ENCODE peak calls at places on chromosomes 16 and 17, in four cellular contexts. One of them, this sample, is unnamed.

GRCh38 chr17:16988749-16989229 is 16.9 kb upstream of the TNFRSF13B start:
- DNase-seq in H9: no peak
- DNase-seq in H1: no peak
- DNase-seq in mesendoderm: no peak
- DNase-seq in this sample: no peak

GRCh38 chr17:12358477-12358876 is 307.2 kb upstream of the MYOCD start:
- DNase-seq in mesendoderm: no peak
- DNase-seq in H9: no peak
- DNase-seq in H1: no peak
- DNase-seq in this sample: peak

GRCh38 chr16:80346160-80346632 is 194.6 kb upstream of the DYNLRB2 start:
- DNase-seq in mesendoderm: no peak
- DNase-seq in H9: no peak
- DNase-seq in H1: no peak
- DNase-seq in this sample: no peak

GRCh38 chr17:66918896-66919295 is 45.6 kb upstream of the CACNG4 start:
- DNase-seq in H1: no peak
- DNase-seq in H9: no peak
- DNase-seq in mesendoderm: no peak
- DNase-seq in this sample: no peak

GRCh38 chr16:4521971-4522623 is 16.5 kb downstream of the CDIP1 start:
- DNase-seq in H9: peak
- DNase-seq in H1: peak
- DNase-seq in mesendoderm: no peak
- DNase-seq in this sample: no peak

GRCh38 chr16:76583466-76583865 is 306.3 kb downstream of the CNTNAP4 start:
- DNase-seq in mesendoderm: no peak
- DNase-seq in H1: no peak
- DNase-seq in H9: no peak
- DNase-seq in this sample: no peak

GRCh38 chr17:354651-355556 is 2.3 kb upstream of the RPH3AL start:
- DNase-seq in H1: no peak
- DNase-seq in H9: peak
- DNase-seq in mesendoderm: no peak
- DNase-seq in this sample: no peak

GRCh38 chr17:83100220-83100852 is 20.9 kb downstream of the METRNL start:
- DNase-seq in mesendoderm: no peak
- DNase-seq in H9: no peak
- DNase-seq in H1: no peak
- DNase-seq in this sample: no peak

GRCh38 chr17:67633751-67634191 is 84.0 kb upstream of the NOL11 start:
- DNase-seq in mesendoderm: no peak
- DNase-seq in H9: no peak
- DNase-seq in H1: no peak
- DNase-seq in this sample: peak

GRCh38 chr17:55571095-55571494 is 59.8 kb upstream of the SMIM36 start:
- DNase-seq in H9: no peak
- DNase-seq in H1: no peak
- DNase-seq in mesendoderm: no peak
- DNase-seq in this sample: peak

GRCh38 chr17:59257101-59257500 is 36.8 kb downstream of the GDPD1 start:
- DNase-seq in H9: no peak
- DNase-seq in mesendoderm: peak
- DNase-seq in H1: no peak
- DNase-seq in this sample: no peak

GRCh38 chr17:33647976-33648375 is 354.9 kb upstream of the ASIC2 start:
- DNase-seq in H9: peak
- DNase-seq in mesendoderm: peak
- DNase-seq in H1: no peak
- DNase-seq in this sample: peak

GRCh38 chr17:70636517-70637133 is 467.3 kb downstream of the KCNJ2 start:
- DNase-seq in H9: no peak
- DNase-seq in H1: no peak
- DNase-seq in mesendoderm: peak
- DNase-seq in this sample: peak
- H4K5ac ChIP-seq in H9: no peak
- H4K5ac ChIP-seq in H1: no peak
- H4K5ac ChIP-seq in mesendoderm: no peak
- H4K5ac ChIP-seq in this sample: no peak

GRCh38 chr16:30656388-30656787 is 1.8 kb upstream of the FBRS start:
- DNase-seq in H9: no peak
- DNase-seq in H1: no peak
- DNase-seq in mesendoderm: no peak
- DNase-seq in this sample: no peak
- H3K56ac ChIP-seq in H9: no peak
- H3K56ac ChIP-seq in H1: no peak
- H3K56ac ChIP-seq in mesendoderm: no peak
- H3K56ac ChIP-seq in this sample: no peak

GRCh38 chr17:79255471-79255870 is 180.8 kb downstream of the ENGASE start:
- DNase-seq in mesendoderm: no peak
- DNase-seq in H9: no peak
- DNase-seq in H1: no peak
- DNase-seq in this sample: no peak
- H4K5ac ChIP-seq in mesendoderm: no peak
- H4K5ac ChIP-seq in H9: no peak
- H4K5ac ChIP-seq in H1: no peak
- H4K5ac ChIP-seq in this sample: no peak

GRCh38 chr17:61223725-61224124 is 175.9 kb upstream of the TBX2 start:
- DNase-seq in H9: no peak
- DNase-seq in mesendoderm: no peak
- DNase-seq in H1: no peak
- DNase-seq in this sample: no peak
- H3K56ac ChIP-seq in H9: no peak
- H3K56ac ChIP-seq in mesendoderm: no peak
- H3K56ac ChIP-seq in H1: no peak
- H3K56ac ChIP-seq in this sample: no peak

GRCh38 chr17:54505404-54505803 is 395.2 kb upstream of the TOM1L1 start:
- DNase-seq in mesendoderm: no peak
- DNase-seq in H9: no peak
- DNase-seq in H1: no peak
- DNase-seq in this sample: no peak
- H4K5ac ChIP-seq in mesendoderm: no peak
- H4K5ac ChIP-seq in H9: no peak
- H4K5ac ChIP-seq in H1: no peak
- H4K5ac ChIP-seq in this sample: no peak

DNA sequence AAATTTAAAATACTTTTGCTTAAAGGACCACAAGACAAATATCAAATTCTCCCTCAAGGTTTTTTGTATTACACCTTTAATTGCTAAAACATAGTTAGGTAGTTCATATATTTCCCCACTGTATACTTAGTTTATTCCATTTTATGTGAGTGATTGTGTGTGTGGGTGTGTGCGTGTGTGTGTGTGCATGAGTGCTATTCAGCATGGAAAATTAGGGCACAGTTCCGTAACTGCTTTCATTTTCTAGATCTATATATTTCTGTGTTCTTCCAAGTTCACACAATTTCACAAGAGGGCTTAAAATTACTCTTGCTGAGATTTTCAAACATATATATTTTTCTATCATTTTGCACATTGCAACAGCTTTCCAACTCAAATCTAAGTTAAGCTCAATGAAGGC is 782.9 kb upstream of the SOX9 start:
- DNase-seq in H1: no peak
- DNase-seq in H9: no peak
- DNase-seq in mesendoderm: no peak
- DNase-seq in this sample: peak
- H3K56ac ChIP-seq in H1: no peak
- H3K56ac ChIP-seq in H9: no peak
- H3K56ac ChIP-seq in mesendoderm: no peak
- H3K56ac ChIP-seq in this sample: no peak

This sample was measured in IMR-90.